ENCODE peak calls at places on chromosomes 6 and 20, in five cellular contexts. One of them, this sample, is unnamed.

GRCh38 chr6:118284736-118285360 is 263.2 kb upstream of the PLN start:
- DNase-seq in GM06990: no peak
- DNase-seq in astrocyte of the spinal cord: peak
- DNase-seq in pancreas: no peak
- DNase-seq in hepatocyte: no peak
- DNase-seq in this sample: peak

GRCh38 chr6:123009101-123009500 is 13.1 kb downstream of the CLVS2 start:
- DNase-seq in GM06990: no peak
- DNase-seq in astrocyte of the spinal cord: no peak
- DNase-seq in pancreas: no peak
- DNase-seq in hepatocyte: no peak
- DNase-seq in this sample: no peak

GRCh38 chr20:45798935-45799642 is 7.3 kb downstream of the DNTTIP1 start:
- DNase-seq in GM06990: no peak
- DNase-seq in astrocyte of the spinal cord: peak
- DNase-seq in pancreas: no peak
- DNase-seq in hepatocyte: peak
- DNase-seq in this sample: peak

GRCh38 chr20:64109390-64109747 is 2.0 kb upstream of the NPBWR2 start:
- DNase-seq in GM06990: no peak
- DNase-seq in astrocyte of the spinal cord: no peak
- DNase-seq in pancreas: peak
- DNase-seq in hepatocyte: no peak
- DNase-seq in this sample: no peak

GRCh38 chr20:15597306-15597705 is 975.9 kb downstream of the KIF16B start:
- DNase-seq in GM06990: no peak
- DNase-seq in astrocyte of the spinal cord: no peak
- DNase-seq in pancreas: no peak
- DNase-seq in hepatocyte: peak
- DNase-seq in this sample: no peak

GRCh38 chr6:168877821-168878282 is 375.8 kb downstream of the THBS2 start:
- DNase-seq in GM06990: no peak
- DNase-seq in astrocyte of the spinal cord: no peak
- DNase-seq in pancreas: no peak
- DNase-seq in hepatocyte: peak
- DNase-seq in this sample: no peak

GRCh38 chr20:15576401-15576800 is 996.8 kb downstream of the KIF16B start:
- DNase-seq in GM06990: no peak
- DNase-seq in astrocyte of the spinal cord: peak
- DNase-seq in pancreas: no peak
- DNase-seq in hepatocyte: no peak
- DNase-seq in this sample: peak

GRCh38 chr20:23419995-23420901 is 1.0 kb downstream of the NAPB start:
- DNase-seq in GM06990: peak
- DNase-seq in astrocyte of the spinal cord: peak
- DNase-seq in pancreas: peak
- DNase-seq in hepatocyte: peak
- DNase-seq in this sample: peak

GRCh38 chr6:42394151-42394550 is 57.6 kb downstream of the TRERF1 start:
- DNase-seq in GM06990: no peak
- DNase-seq in astrocyte of the spinal cord: no peak
- DNase-seq in pancreas: no peak
- DNase-seq in hepatocyte: no peak
- DNase-seq in this sample: no peak

GRCh38 chr6:151485616-151486015 is 8.2 kb upstream of the CCDC170 start:
- DNase-seq in GM06990: no peak
- DNase-seq in astrocyte of the spinal cord: peak
- DNase-seq in pancreas: no peak
- DNase-seq in hepatocyte: no peak
- DNase-seq in this sample: no peak

GRCh38 chr6:151483968-151484367 is 9.8 kb upstream of the CCDC170 start:
- DNase-seq in GM06990: no peak
- DNase-seq in astrocyte of the spinal cord: no peak
- DNase-seq in pancreas: no peak
- DNase-seq in hepatocyte: no peak
- DNase-seq in this sample: no peak

GRCh38 chr6:151478670-151479069 is 15.1 kb upstream of the CCDC170 start:
- DNase-seq in GM06990: no peak
- DNase-seq in astrocyte of the spinal cord: no peak
- DNase-seq in pancreas: no peak
- DNase-seq in hepatocyte: no peak
- DNase-seq in this sample: no peak

GRCh38 chr6:151481752-151482151 is 12.1 kb upstream of the CCDC170 start:
- DNase-seq in GM06990: no peak
- DNase-seq in astrocyte of the spinal cord: no peak
- DNase-seq in pancreas: no peak
- DNase-seq in hepatocyte: no peak
- DNase-seq in this sample: no peak

GRCh38 chr6:151482290-151482689 is 11.5 kb upstream of the CCDC170 start:
- DNase-seq in GM06990: no peak
- DNase-seq in astrocyte of the spinal cord: peak
- DNase-seq in pancreas: no peak
- DNase-seq in hepatocyte: peak
- DNase-seq in this sample: peak
- H3K4me3 ChIP-seq in GM06990: peak
- H3K4me3 ChIP-seq in astrocyte of the spinal cord: no peak
- H3K4me3 ChIP-seq in pancreas: no peak
- H3K4me3 ChIP-seq in hepatocyte: no peak
- H3K4me3 ChIP-seq in this sample: peak

DNA sequence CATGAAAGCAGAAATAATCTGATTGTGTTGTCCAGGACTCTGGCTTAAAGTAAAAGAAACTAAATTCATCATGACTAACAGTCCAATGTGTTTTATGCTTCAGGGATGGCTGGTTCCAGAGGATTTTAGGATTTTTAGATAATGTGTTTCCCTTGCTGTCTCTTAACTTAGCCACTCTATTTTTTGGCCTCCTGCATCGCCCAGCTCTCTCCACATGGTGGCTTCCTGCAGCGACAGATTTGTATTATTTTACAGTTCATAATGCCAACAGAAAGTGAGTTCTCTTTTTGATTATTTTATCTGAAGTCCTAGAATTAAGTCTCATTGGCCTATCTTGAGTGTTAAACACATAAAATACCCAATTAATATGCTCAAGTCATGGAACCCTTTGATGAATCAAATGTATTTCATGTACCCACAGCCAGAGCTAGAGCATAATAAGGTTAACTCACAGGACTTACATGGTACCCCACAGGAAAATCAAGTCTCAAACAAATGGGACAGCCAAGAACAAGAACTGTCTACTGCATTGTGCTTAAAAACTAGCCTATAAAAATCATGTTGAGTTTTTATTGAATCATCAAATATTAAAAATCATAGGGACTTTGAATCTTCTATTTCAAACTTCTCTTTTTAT is 582.5 kb downstream of the DOK5 start:
- DNase-seq in GM06990: peak
- DNase-seq in astrocyte of the spinal cord: no peak
- DNase-seq in pancreas: no peak
- DNase-seq in hepatocyte: no peak
- DNase-seq in this sample: no peak
- TF ChIP-seq CTCF in GM06990: peak
- TF ChIP-seq CTCF in astrocyte of the spinal cord: peak
- TF ChIP-seq CTCF in pancreas: no peak
- TF ChIP-seq CTCF in hepatocyte: peak
- TF ChIP-seq CTCF in this sample: no peak

GRCh38 chr6:31186052-31186734 is 15.7 kb upstream of the POU5F1 start:
- DNase-seq in GM06990: no peak
- DNase-seq in astrocyte of the spinal cord: no peak
- DNase-seq in pancreas: peak
- DNase-seq in hepatocyte: no peak
- DNase-seq in this sample: no peak
- H3K4me3 ChIP-seq in GM06990: no peak
- H3K4me3 ChIP-seq in astrocyte of the spinal cord: no peak
- H3K4me3 ChIP-seq in pancreas: peak
- H3K4me3 ChIP-seq in hepatocyte: no peak
- H3K4me3 ChIP-seq in this sample: no peak

GRCh38 chr6:135075018-135075417 is 20.4 kb upstream of the HBS1L start:
- DNase-seq in GM06990: no peak
- DNase-seq in astrocyte of the spinal cord: no peak
- DNase-seq in pancreas: no peak
- DNase-seq in hepatocyte: no peak
- DNase-seq in this sample: no peak
- TF ChIP-seq CTCF in GM06990: no peak
- TF ChIP-seq CTCF in astrocyte of the spinal cord: no peak
- TF ChIP-seq CTCF in pancreas: no peak
- TF ChIP-seq CTCF in hepatocyte: no peak
- TF ChIP-seq CTCF in this sample: no peak

GRCh38 chr6:157552171-157552747 is 171.3 kb downstream of the ZDHHC14 start:
- DNase-seq in GM06990: no peak
- DNase-seq in astrocyte of the spinal cord: no peak
- DNase-seq in pancreas: no peak
- DNase-seq in hepatocyte: no peak
- DNase-seq in this sample: no peak
- H3K4me3 ChIP-seq in GM06990: no peak
- H3K4me3 ChIP-seq in astrocyte of the spinal cord: no peak
- H3K4me3 ChIP-seq in pancreas: no peak
- H3K4me3 ChIP-seq in hepatocyte: no peak
- H3K4me3 ChIP-seq in this sample: no peak

GRCh38 chr20:52105573-52106422 is 85.8 kb downstream of the ZFP64 start:
- DNase-seq in GM06990: no peak
- DNase-seq in astrocyte of the spinal cord: peak
- DNase-seq in pancreas: no peak
- DNase-seq in hepatocyte: peak
- DNase-seq in this sample: peak
- TF ChIP-seq CTCF in GM06990: peak
- TF ChIP-seq CTCF in astrocyte of the spinal cord: peak
- TF ChIP-seq CTCF in pancreas: no peak
- TF ChIP-seq CTCF in hepatocyte: peak
- TF ChIP-seq CTCF in this sample: peak

GRCh38 chr6:12068899-12069557 is 56.9 kb downstream of the HIVEP1 start:
- DNase-seq in GM06990: no peak
- DNase-seq in astrocyte of the spinal cord: no peak
- DNase-seq in pancreas: no peak
- DNase-seq in hepatocyte: no peak
- DNase-seq in this sample: no peak

GRCh38 chr6:12066297-12066696 is 54.2 kb downstream of the HIVEP1 start:
- DNase-seq in GM06990: no peak
- DNase-seq in astrocyte of the spinal cord: peak
- DNase-seq in pancreas: no peak
- DNase-seq in hepatocyte: no peak
- DNase-seq in this sample: peak

GRCh38 chr6:12075067-12075563 is 63.0 kb downstream of the HIVEP1 start:
- DNase-seq in GM06990: no peak
- DNase-seq in astrocyte of the spinal cord: peak
- DNase-seq in pancreas: no peak
- DNase-seq in hepatocyte: no peak
- DNase-seq in this sample: peak

GRCh38 chr6:12069891-12070529 is 57.9 kb downstream of the HIVEP1 start:
- DNase-seq in GM06990: no peak
- DNase-seq in astrocyte of the spinal cord: no peak
- DNase-seq in pancreas: no peak
- DNase-seq in hepatocyte: no peak
- DNase-seq in this sample: no peak

DNA sequence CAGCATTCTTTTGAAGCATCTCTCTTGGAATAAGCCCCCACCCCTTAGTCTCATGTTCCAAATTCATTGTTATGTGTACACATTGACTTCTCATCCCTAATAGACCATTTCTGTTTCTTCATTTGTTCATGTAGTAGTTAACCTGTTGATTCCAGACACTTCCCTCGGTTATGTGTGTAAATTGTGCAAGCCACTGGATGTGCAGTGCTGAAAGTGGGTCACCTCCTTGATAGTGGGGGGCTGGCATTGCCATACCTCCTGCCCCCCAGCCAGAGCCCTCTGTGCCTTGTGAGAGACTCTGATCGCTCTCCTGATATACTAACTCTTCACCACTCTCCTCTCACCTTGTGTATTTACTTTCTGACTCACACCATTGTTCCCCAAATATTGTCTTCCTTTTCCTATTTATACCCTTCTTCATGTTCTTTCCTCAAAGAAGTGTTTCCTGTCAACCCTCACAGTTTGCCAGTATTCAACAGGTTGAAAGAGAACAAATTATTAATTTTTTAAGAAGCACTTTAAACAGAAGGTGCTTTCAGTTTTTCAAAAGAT is 59.0 kb downstream of the HIVEP1 start:
- DNase-seq in GM06990: no peak
- DNase-seq in astrocyte of the spinal cord: no peak
- DNase-seq in pancreas: no peak
- DNase-seq in hepatocyte: no peak
- DNase-seq in this sample: no peak
- H3K4me3 ChIP-seq in GM06990: no peak
- H3K4me3 ChIP-seq in astrocyte of the spinal cord: no peak
- H3K4me3 ChIP-seq in pancreas: no peak
- H3K4me3 ChIP-seq in hepatocyte: no peak
- H3K4me3 ChIP-seq in this sample: no peak

DNA sequence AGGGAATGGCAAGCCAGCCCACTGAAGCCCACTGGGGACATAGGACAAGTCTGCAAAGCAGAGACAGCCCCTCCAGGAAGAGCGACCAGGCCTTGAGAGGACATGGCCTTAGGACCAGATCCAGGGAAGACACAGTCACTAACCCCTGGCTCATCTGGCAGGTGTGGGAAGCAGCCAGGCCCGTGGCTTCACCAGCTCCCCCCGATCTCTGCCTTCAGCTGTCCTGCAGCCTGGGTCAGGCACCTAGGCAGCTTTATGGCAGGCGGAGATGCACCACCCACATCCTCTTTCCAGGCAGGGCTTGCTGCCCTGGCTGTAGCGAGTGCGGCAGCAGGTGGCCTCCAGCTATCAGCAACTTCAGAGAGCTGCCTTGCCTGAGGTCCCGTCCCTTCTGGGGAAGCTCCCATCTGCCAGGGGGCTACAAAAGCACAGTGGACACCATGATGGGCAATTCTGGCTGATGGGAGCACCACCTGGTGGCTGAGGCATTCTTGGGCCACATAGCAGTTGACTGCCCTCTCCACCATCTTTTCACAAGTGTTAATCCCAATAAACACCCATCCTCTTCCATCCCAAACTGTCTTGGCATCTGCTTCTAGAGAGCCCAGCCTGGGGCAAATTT is 85.8 kb downstream of the DZANK1 start:
- DNase-seq in GM06990: no peak
- DNase-seq in astrocyte of the spinal cord: no peak
- DNase-seq in pancreas: no peak
- DNase-seq in hepatocyte: no peak
- DNase-seq in this sample: no peak
- TF ChIP-seq CTCF in GM06990: peak
- TF ChIP-seq CTCF in astrocyte of the spinal cord: no peak
- TF ChIP-seq CTCF in pancreas: no peak
- TF ChIP-seq CTCF in hepatocyte: no peak
- TF ChIP-seq CTCF in this sample: peak

DNA sequence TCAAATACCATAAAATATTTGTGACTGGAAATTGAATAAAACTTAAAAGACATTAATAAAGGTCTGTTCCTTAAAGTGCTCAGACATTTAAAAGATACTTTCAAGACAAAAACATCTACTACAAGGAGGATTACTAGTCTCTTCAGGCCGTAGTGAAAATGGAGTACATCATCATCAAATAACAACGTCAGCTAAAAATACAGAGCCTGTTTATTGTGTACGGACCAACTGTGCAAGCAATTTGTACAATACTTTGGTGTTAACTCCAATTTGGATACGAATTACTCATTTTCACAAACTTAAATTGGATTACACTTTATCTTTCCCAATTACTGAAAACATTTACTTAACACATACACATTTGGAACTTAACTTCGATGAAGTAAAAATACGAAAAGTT is 852 bp downstream of the CYP39A1 start:
- DNase-seq in GM06990: no peak
- DNase-seq in astrocyte of the spinal cord: no peak
- DNase-seq in pancreas: no peak
- DNase-seq in hepatocyte: no peak
- DNase-seq in this sample: peak
- H3K4me3 ChIP-seq in GM06990: no peak
- H3K4me3 ChIP-seq in astrocyte of the spinal cord: peak
- H3K4me3 ChIP-seq in pancreas: peak
- H3K4me3 ChIP-seq in hepatocyte: peak
- H3K4me3 ChIP-seq in this sample: peak